ENCODE peak calls at places on chromosomes 13 and 19, in four cellular contexts. D is cardiac fibroblast, T is pancreas, K is gastrocnemius medialis. F is an unnamed sample.

GRCh38 chr13:95267662-95268369 is 33.4 kb downstream of the ABCC4 start:
- DNase-seq in K (no peak), T (no peak), D (peak), F (peak)

GRCh38 chr13:110138009-110138699 is 168.8 kb downstream of the COL4A1 start:
- DNase-seq in K (peak), T (peak), D (peak), F (peak)

GRCh38 chr19:44800461-44800860 is 8.4 kb upstream of the BCAM start:
- DNase-seq in D (peak), T (peak), K (peak), F (peak)

GRCh38 chr13:23610187-23610576 is 40.0 kb downstream of the TNFRSF19 start:
- DNase-seq in D (peak), K (no peak), T (no peak), F (no peak)

GRCh38 chr19:39647918-39648317 is 7.8 kb upstream of the LGALS16 start:
- DNase-seq in K (no peak), D (no peak), T (no peak), F (no peak)

GRCh38 chr13:93243375-93244063 is 16.9 kb downstream of the GPC6 start:
- DNase-seq in D (no peak), K (no peak), T (no peak), F (no peak)

GRCh38 chr19:7497292-7497691 is 8.5 kb upstream of the PEX11G start:
- DNase-seq in D (no peak), T (no peak), K (no peak), F (no peak)

GRCh38 chr19:12652219-12652618 is 14.3 kb downstream of the MAN2B1 start:
- DNase-seq in D (no peak), K (no peak), T (no peak), F (no peak)

GRCh38 chr13:19605161-19605955 is 28.1 kb upstream of the MPHOSPH8 start:
- DNase-seq in K (no peak), T (no peak), D (no peak), F (no peak)

GRCh38 chr19:7010722-7011593 is 10.3 kb downstream of the MBD3L2B start:
- DNase-seq in K (no peak), T (no peak), D (no peak), F (no peak)

GRCh38 chr13:113138792-113139551 is 16.4 kb downstream of the F10 start:
- DNase-seq in D (no peak), T (no peak), K (no peak), F (no peak)

GRCh38 chr19:7655581-7655980 is 13.3 kb upstream of the RETN start:
- DNase-seq in D (no peak), T (no peak), K (no peak), F (no peak)

GRCh38 chr13:42967660-42968059 is 24.4 kb downstream of the EPSTI1 start:
- DNase-seq in D (no peak), T (no peak), K (no peak), F (no peak)

GRCh38 chr19:3366761-3367571 is 583 bp downstream of the NFIC start:
- DNase-seq in D (no peak), K (no peak), T (peak), F (no peak)

GRCh38 chr13:91247768-91248167 is 99.7 kb upstream of the MIR17HG start:
- DNase-seq in D (no peak), K (no peak), T (no peak), F (peak)

GRCh38 chr19:1206063-1206732 is 620 bp downstream of the STK11 start:
- DNase-seq in D (no peak), T (peak), K (no peak), F (no peak)

GRCh38 chr19:1904385-1905070 is 671 bp upstream of the ADAT3 start:
- DNase-seq in D (no peak), K (no peak), T (no peak), F (no peak)

GRCh38 chr13:52001120-52001731 is 10.0 kb downstream of the ATP7B start:
- DNase-seq in T (no peak), D (peak), K (no peak), F (peak)

GRCh38 chr13:47675871-47676270 is 325.2 kb downstream of the SUCLA2 start:
- DNase-seq in K (no peak), D (no peak), T (no peak), F (no peak)

GRCh38 chr19:40609561-40610395 is 8.6 kb downstream of the LTBP4 start:
- DNase-seq in D (peak), K (peak), T (peak), F (no peak)

GRCh38 chr13:112973577-112973951 is 4.5 kb downstream of the MCF2L start:
- DNase-seq in K (no peak), D (no peak), T (peak), F (no peak)

GRCh38 chr19:51641648-51642047 is 5.0 kb downstream of the SIGLEC14 start:
- DNase-seq in K (no peak), T (no peak), D (no peak), F (no peak)

GRCh38 chr19:19900124-19900523 is 622 bp upstream of the ZNF93 start:
- DNase-seq in D (peak), T (no peak), K (no peak), F (peak)

GRCh38 chr13:64675256-64675892 is 2554.8 kb downstream of the PCDH9 start:
- DNase-seq in K (no peak), D (peak), T (no peak), F (peak)

GRCh38 chr19:6220385-6221191 is 59.2 kb downstream of the MLLT1 start:
- DNase-seq in K (no peak), D (peak), T (no peak), F (peak)

GRCh38 chr13:113843063-113843654 is 20.7 kb downstream of the GAS6 start:
- DNase-seq in K (no peak), T (no peak), D (no peak), F (no peak)

GRCh38 chr13:51636349-51636890 is 52.2 kb downstream of the WDFY2 start:
- DNase-seq in K (no peak), D (no peak), T (no peak), F (no peak)

GRCh38 chr13:52177276-52177675 is 17.9 kb upstream of the NEK3 start:
- DNase-seq in T (no peak), K (no peak), D (no peak), F (no peak)

GRCh38 chr19:35206379-35206778 is 22.2 kb downstream of the FAM187B start:
- DNase-seq in D (no peak), K (no peak), T (no peak), F (no peak)

GRCh38 chr19:16435238-16435911 is 36.4 kb downstream of the EPS15L1 start:
- DNase-seq in D (peak), T (no peak), K (peak), F (peak)

GRCh38 chr13:20033486-20033885 is 75.0 kb downstream of the ZMYM2 start:
- DNase-seq in K (no peak), T (no peak), D (no peak), F (no peak)

GRCh38 chr13:78572459-78572858 is 30.9 kb downstream of the POU4F1 start:
- DNase-seq in T (no peak), D (no peak), K (no peak), F (no peak)

GRCh38 chr13:101977475-101977874 is 424.4 kb downstream of the FGF14 start:
- DNase-seq in K (no peak), T (no peak), D (peak), F (no peak)

GRCh38 chr13:29483211-29483610 is 112.3 kb downstream of the SLC7A1 start:
- DNase-seq in D (no peak), K (no peak), T (peak), F (no peak)

GRCh38 chr19:30123109-30123508 is 181.1 kb downstream of the URI1 start:
- DNase-seq in K (no peak), D (no peak), T (peak), F (no peak)

GRCh38 chr13:99119686-99120085 is 81.0 kb upstream of the UBAC2 start:
- DNase-seq in D (no peak), T (no peak), K (no peak), F (no peak)

GRCh38 chr13:84239032-84239431 is 356.8 kb upstream of the SLITRK1 start:
- DNase-seq in D (no peak), T (no peak), K (no peak), F (no peak)

GRCh38 chr13:28867564-28867963 is 47.4 kb downstream of the MTUS2 start:
- DNase-seq in T (no peak), K (no peak), D (no peak), F (no peak)

GRCh38 chr13:100636441-100636840 is 38.2 kb downstream of the TMTC4 start:
- DNase-seq in T (no peak), K (no peak), D (no peak), F (no peak)

DNA sequence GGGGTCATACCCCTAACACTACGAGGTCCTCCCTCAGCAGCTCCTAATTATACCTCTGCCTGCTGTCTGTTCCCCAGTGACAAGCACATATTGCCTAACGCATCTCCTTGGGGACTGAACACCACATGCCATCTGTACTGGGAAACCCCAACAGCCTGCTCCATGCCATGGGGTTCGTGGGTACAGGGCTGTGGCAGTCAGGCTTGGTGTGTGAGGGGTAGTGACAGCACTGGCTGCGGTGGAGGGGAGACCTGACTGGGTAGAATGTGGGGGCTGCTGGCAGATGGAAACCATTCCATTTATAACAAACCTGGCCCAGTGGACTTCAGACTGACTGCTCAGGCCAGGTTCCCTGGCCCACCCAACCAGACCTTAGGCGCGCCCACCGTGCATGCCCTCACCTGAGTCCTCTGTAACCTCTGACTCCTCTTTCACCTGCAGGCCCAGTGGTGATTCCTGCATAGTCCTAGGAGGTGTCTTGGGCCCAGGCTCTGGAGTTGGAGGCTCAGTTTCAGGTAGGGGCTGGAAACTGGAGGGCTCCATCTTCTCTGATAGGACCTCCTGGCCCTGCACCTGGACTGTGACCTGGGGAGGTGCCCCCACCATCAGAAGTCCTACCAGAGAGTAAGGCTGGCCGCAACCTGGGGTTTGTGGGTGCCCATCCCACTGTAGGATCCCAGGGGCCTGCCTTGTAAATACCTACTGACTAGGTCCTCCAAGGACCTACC is 3.0 kb downstream of the MZF1 start:
- DNase-seq in D (no peak), K (no peak), T (peak), F (no peak)
- H3K4me3 ChIP-seq in D (no peak), K (no peak), T (no peak), F (no peak)

DNA sequence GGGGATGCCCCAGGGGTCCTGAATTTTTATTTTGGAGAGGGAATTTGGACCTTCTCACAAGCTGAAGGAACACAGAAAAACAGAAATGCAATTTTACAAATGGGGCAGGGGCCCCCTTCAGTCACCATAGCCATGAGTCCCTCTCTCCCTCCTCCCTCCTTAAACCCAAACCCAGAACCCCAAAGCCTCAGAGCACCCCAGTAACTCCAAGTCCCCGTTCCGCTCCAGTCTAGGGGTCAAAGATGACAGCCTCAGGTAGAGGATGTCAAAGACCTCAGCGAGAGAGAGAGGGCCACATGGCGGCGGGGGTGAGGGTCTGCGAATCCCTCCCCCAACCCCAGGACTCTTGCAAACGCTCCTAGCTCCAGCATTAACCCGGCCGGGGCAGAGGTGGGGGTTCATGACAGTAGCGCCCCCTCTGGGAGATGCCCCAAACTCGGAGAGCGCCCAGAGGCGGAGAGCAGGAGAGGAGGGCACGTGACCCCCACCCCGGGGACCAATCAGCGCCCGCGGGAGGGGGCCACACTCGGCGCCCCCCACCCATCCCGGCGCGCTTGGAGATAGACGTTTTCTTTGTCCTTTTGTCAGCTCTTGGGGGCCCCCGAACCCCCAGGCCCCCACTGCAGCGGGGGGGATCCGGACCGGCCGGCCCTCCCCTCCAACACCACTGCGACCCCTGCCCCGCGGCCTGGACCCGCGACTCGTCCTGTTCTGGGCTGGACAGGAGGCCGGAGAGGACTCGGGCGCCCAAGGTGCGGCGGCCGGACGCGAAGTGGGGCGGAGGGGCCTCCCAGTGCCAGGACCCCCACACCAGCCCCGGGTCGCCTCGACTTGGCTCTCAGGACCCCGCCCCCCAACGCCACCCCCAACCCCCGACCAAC is 20.8 kb upstream of the SEMA6B start:
- DNase-seq in D (no peak), T (no peak), K (no peak), F (no peak)
- TF ChIP-seq CTCF in D (peak), T (no peak), K (no peak), F (peak)

GRCh38 chr13:111202745-111203144 is 87.6 kb downstream of the ARHGEF7 start:
- DNase-seq in D (peak), T (no peak), K (no peak), F (peak)

GRCh38 chr13:111204438-111205177 is 89.5 kb downstream of the ARHGEF7 start:
- DNase-seq in T (no peak), D (peak), K (no peak), F (peak)

GRCh38 chr13:111206148-111206547 is 91.0 kb downstream of the ARHGEF7 start:
- DNase-seq in K (no peak), D (no peak), T (no peak), F (no peak)

GRCh38 chr13:111202149-111202548 is 87.0 kb downstream of the ARHGEF7 start:
- DNase-seq in K (no peak), D (no peak), T (no peak), F (no peak)

DNA sequence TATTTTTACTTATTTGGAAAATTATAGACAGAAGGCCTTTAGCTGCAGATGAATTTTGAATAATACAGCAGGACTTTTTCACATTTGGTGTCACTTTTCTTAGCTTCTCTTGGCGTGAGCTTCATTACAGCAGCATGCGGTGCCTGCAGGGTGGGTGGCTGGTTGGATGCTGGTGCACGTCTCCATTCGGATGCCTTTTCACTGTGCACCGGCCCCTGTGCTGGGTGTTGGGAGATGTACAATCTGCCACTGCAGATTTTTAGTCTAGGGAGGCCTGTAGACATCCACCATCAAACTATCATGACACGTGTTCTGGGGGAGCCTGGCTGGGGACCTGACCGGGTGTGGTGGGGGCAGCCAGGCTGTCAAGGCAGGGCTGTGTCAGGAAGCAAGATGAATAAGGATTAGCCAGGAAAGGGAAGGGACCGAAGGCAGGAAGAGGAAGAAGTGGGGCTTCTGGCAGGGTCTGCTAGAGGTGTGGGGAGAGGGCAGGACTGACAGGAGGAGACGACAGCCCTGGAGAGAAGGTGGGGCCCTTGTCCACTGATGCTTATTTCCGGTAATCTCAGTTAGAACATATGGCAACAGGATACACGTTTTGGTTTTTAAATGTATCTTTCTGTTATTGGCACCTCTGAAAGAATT is 88.8 kb downstream of the ARHGEF7 start:
- DNase-seq in D (no peak), K (no peak), T (no peak), F (no peak)
- H3K4me3 ChIP-seq in D (peak), K (peak), T (no peak), F (peak)

GRCh38 chr19:4547303-4548237 is 7.7 kb upstream of the LRG1 start:
- DNase-seq in K (no peak), D (peak), T (peak), F (peak)
- TF ChIP-seq CTCF in K (peak), D (peak), T (peak), F (peak)